ENCODE peak calls at places on chromosomes 6 and 20, in four cellular contexts. W, M, O and N are unnamed samples.

GRCh38 chr6:87919416-87919815 is 128.2 kb upstream of the SPACA1 start:
- DNase-seq in W (no peak), M (no peak), O (no peak), N (no peak)

GRCh38 chr6:80523029-80523428 is 416.6 kb downstream of the BCKDHB start:
- DNase-seq in W (no peak), M (no peak), O (no peak), N (no peak)

GRCh38 chr6:117463762-117464665 is 18.5 kb upstream of the DCBLD1 start:
- DNase-seq in W (no peak), M (no peak), O (no peak), N (no peak)

GRCh38 chr6:119742188-119742803 is 392.7 kb upstream of the MAN1A1 start:
- DNase-seq in W (peak; percentile 66), M (peak; percentile 54), O (no peak), N (peak; percentile 54)

GRCh38 chr20:51569815-51570741 is 27.6 kb upstream of the NFATC2 start:
- DNase-seq in W (no peak), M (no peak), O (no peak), N (peak; percentile 25)

GRCh38 chr6:38320817-38321216 is 318.9 kb downstream of the BTBD9 start:
- DNase-seq in W (no peak), M (no peak), O (peak; percentile 57), N (no peak)

GRCh38 chr6:34768148-34768547 is 10.8 kb downstream of the SNRPC start:
- DNase-seq in W (no peak), M (no peak), O (no peak), N (no peak)

GRCh38 chr6:156954781-156955180 is 177.6 kb downstream of the ARID1B start:
- DNase-seq in W (no peak), M (no peak), O (no peak), N (no peak)

GRCh38 chr6:108914235-108915022 is 66.2 kb downstream of the ARMC2 start:
- DNase-seq in W (peak; percentile 65), M (peak; percentile 80), O (no peak), N (peak; percentile 52)

GRCh38 chr20:64228751-64229518 is 26.6 kb upstream of the PCMTD2 start:
- DNase-seq in W (no peak), M (no peak), O (no peak), N (no peak)

GRCh38 chr6:168428052-168428829 is 12.7 kb upstream of the SMOC2 start:
- DNase-seq in W (no peak), M (no peak), O (no peak), N (no peak)

GRCh38 chr6:13314806-13315205 is 13.5 kb downstream of the TBC1D7 start:
- DNase-seq in W (no peak), M (no peak), O (no peak), N (no peak)

GRCh38 chr6:43944908-43945777 is 175.1 kb downstream of the VEGFA start:
- DNase-seq in W (no peak), M (no peak), O (no peak), N (no peak)

GRCh38 chr6:80789912-80790635 is 683.6 kb downstream of the BCKDHB start:
- DNase-seq in W (no peak), M (no peak), O (no peak), N (no peak)

GRCh38 chr6:106547961-106548453 is 81.3 kb downstream of the RTN4IP1 start:
- DNase-seq in W (no peak), M (peak; percentile 15), O (no peak), N (peak; percentile 76)

GRCh38 chr20:2820896-2821869 is 5.0 kb downstream of the TMEM239 start:
- DNase-seq in W (peak; percentile 6), M (no peak), O (no peak), N (no peak)

GRCh38 chr6:31379850-31380249 is 22.9 kb upstream of the HLA-B start:
- DNase-seq in W (no peak), M (no peak), O (no peak), N (no peak)

GRCh38 chr6:158060447-158061360 is 79.0 kb downstream of the SYNJ2 start:
- DNase-seq in W (no peak), M (no peak), O (no peak), N (no peak)

GRCh38 chr20:507006-507758 is 36.4 kb downstream of the CSNK2A1 start:
- DNase-seq in W (no peak), M (no peak), O (no peak), N (no peak)

GRCh38 chr6:159654483-159655098 is 38.5 kb downstream of the SOD2 start:
- DNase-seq in W (peak; percentile 48), M (peak; percentile 39), O (peak; percentile 12), N (peak; percentile 65)

GRCh38 chr6:131082335-131082734 is 19.3 kb upstream of the EPB41L2 start:
- DNase-seq in W (no peak), M (no peak), O (no peak), N (no peak)

GRCh38 chr6:69022991-69023390 is 387.9 kb downstream of the ADGRB3 start:
- DNase-seq in W (no peak), M (no peak), O (no peak), N (no peak)

GRCh38 chr20:59027746-59028320 is 4.3 kb downstream of the ATP5F1E start:
- DNase-seq in W (no peak), M (no peak), O (no peak), N (no peak)

GRCh38 chr20:43538855-43539700 is 19.7 kb upstream of the SGK2 start:
- DNase-seq in W (no peak), M (no peak), O (no peak), N (no peak)

GRCh38 chr6:1701668-1702353 is 92.1 kb downstream of the FOXC1 start:
- DNase-seq in W (peak; percentile 24), M (no peak), O (no peak), N (no peak)

GRCh38 chr6:150328744-150329400 is 39.9 kb upstream of the IYD start:
- DNase-seq in W (no peak), M (no peak), O (no peak), N (no peak)

GRCh38 chr6:111533087-111533784 is 50.2 kb upstream of the REV3L start:
- DNase-seq in W (no peak), M (no peak), O (no peak), N (no peak)

GRCh38 chr20:17969884-17970409 is 1.1 kb downstream of the MGME1 start:
- DNase-seq in W (no peak), M (peak; percentile 32), O (no peak), N (peak; percentile 71)

GRCh38 chr20:5945963-5946362 is 4.4 kb downstream of the TRMT6 start:
- DNase-seq in W (no peak), M (no peak), O (no peak), N (no peak)

GRCh38 chr6:145529582-145529981 is 205.7 kb downstream of the EPM2A start:
- DNase-seq in W (no peak), M (no peak), O (no peak), N (no peak)

GRCh38 chr6:2853766-2854393 is 12.2 kb upstream of the SERPINB1 start:
- DNase-seq in W (peak; percentile 56), M (peak; percentile 79), O (peak; percentile 79), N (peak; percentile 75)
- TF ChIP-seq FOXK2 in W (no peak), M (peak; percentile 60), O (no peak), N (no peak)

GRCh38 chr6:98842489-98843180 is 8.3 kb downstream of the POU3F2 start:
- DNase-seq in W (no peak), M (no peak), O (no peak), N (no peak)
- TF ChIP-seq FOXK2 in W (no peak), M (no peak), O (no peak), N (no peak)

GRCh38 chr6:74091133-74091793 is 395.3 kb downstream of the CD109 start:
- DNase-seq in W (peak; percentile 36), M (peak; percentile 17), O (no peak), N (peak; percentile 45)
- TF ChIP-seq FOXK2 in W (no peak), M (no peak), O (no peak), N (no peak)

DNA sequence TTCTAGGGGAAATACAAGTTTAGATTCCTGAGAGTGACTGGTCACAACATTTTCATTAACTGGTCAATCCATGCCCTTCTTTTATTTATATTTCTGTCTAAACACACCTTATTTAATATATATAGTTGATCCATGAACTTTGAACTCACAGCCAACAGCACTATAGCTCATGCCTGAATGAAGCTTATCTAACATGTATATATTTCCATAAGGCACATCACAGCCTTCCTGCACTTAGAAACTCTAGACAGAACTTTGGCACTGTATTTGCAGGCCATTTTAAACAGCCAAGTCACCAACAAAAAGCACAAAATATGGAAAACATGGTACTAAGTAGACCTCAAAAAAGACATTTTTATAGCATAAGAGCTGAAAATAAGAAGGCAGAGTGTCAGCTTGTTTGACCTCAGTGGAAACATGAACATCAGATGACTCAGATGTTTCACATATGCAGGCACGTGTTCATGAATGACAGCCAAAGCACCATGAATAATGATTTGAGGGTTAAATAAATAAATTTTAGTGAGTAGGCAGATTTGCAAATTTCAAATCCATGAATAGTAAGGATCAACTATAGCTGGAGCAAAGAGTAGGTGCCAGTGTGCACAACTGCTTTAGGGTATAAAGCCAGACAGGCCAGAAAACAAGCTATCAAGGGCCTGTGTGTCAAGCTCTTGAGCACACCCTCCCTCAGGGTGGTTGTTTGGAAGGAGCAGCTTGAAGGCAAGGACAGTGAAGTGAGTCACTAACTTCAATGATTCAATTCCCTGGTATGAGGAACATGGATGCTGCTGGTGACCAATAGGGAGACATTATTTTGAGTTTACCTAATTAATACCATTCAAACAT is 88.9 kb upstream of the NT5E start:
- DNase-seq in W (no peak), M (no peak), O (no peak), N (peak; percentile 43)
- TF ChIP-seq FOXK2 in W (no peak), M (no peak), O (no peak), N (no peak)